ENCODE peak calls at places on chromosomes 1 and 21, in six cellular contexts. M is ascending aorta; U is D341Med; N is activated CD4-positive, CD25-positive, alpha-beta regulatory T cell treated with anti-CD3 and anti-CD28 coated beads, Interleukin-2, amount 50 U/mL, for 16 hours; H is GM12865; R is stimulated activated CD4-positive, alpha-beta T cell treated with anti-CD3 and anti-CD28 coated beads, Interleukin-1b, Interleukin-23, amount 100 ng/mL, for 4 hours. Q is an unnamed sample.
A peak's percentile ranks its signal among the peaks of the same experiment; 100 is the strongest.

GRCh38 chr1:30101016-30101415 is 622.4 kb downstream of the MATN1 start:
- DNase-seq in U (no peak), H (no peak), M (no peak), R (no peak), N (no peak), Q (no peak)

GRCh38 chr1:84382127-84382526 is 16.2 kb upstream of the DNASE2B start:
- DNase-seq in H (no peak), U (no peak), M (no peak), R (no peak), N (no peak), Q (no peak)

GRCh38 chr1:222104097-222104496 is 362.2 kb upstream of the DUSP10 start:
- DNase-seq in H (no peak), R (no peak), N (no peak), U (no peak), M (no peak), Q (no peak)

GRCh38 chr1:193090865-193091264 is 14.3 kb downstream of the GLRX2 start:
- DNase-seq in H (no peak), N (no peak), R (no peak), M (no peak), U (no peak), Q (no peak)

GRCh38 chr1:245304698-245305097 is 149.9 kb downstream of the KIF26B start:
- DNase-seq in N (no peak), H (no peak), U (no peak), M (no peak), R (no peak), Q (no peak)

GRCh38 chr1:92118826-92119225 is 38.7 kb downstream of the BTBD8 start:
- DNase-seq in R (no peak), M (no peak), U (no peak), N (no peak), H (no peak), Q (no peak)

GRCh38 chr1:50995651-50996050 is 25.6 kb downstream of the CDKN2C start:
- DNase-seq in M (no peak), R (no peak), H (no peak), U (no peak), N (no peak), Q (no peak)

GRCh38 chr1:161706483-161707347 is at the start of gene FCRLA:
- DNase-seq in U (no peak), M (no peak), H (peak; percentile 92), R (no peak), N (no peak), Q (peak; percentile 64)

GRCh38 chr1:167997037-167997575 is 60.2 kb upstream of the MPC2 start:
- DNase-seq in H (no peak), R (no peak), U (no peak), N (no peak), M (no peak), Q (no peak)

GRCh38 chr1:53878492-53879105 is 11.0 kb downstream of the YIPF1 start:
- DNase-seq in H (peak; percentile 72), R (no peak), U (peak; percentile 38), N (no peak), M (no peak), Q (no peak)

GRCh38 chr1:189500777-189501176 is 976.9 kb downstream of the BRINP3 start:
- DNase-seq in U (no peak), R (no peak), N (no peak), H (no peak), M (no peak), Q (no peak)

GRCh38 chr1:160068231-160068630 is 1.7 kb downstream of the KCNJ10 start:
- DNase-seq in N (no peak), M (no peak), H (no peak), U (no peak), R (no peak), Q (no peak)

GRCh38 chr1:158021721-158022120 is 28.3 kb downstream of the KIRREL1 start:
- DNase-seq in H (no peak), U (no peak), N (no peak), R (no peak), M (no peak), Q (no peak)

GRCh38 chr21:43590220-43590619 is 69.1 kb downstream of the HSF2BP start:
- DNase-seq in R (no peak), M (no peak), U (no peak), H (no peak), N (no peak), Q (no peak)

GRCh38 chr1:67627906-67628305 is 57.1 kb upstream of the GADD45A start:
- DNase-seq in H (no peak), R (no peak), N (no peak), M (no peak), U (no peak), Q (no peak)

GRCh38 chr1:33327587-33328325 is 6.9 kb upstream of the A3GALT2 start:
- DNase-seq in U (no peak), H (no peak), M (no peak), N (no peak), R (no peak), Q (no peak)

Q was measured in B cell.